ENCODE peak calls at places on chromosomes 13 and 19, in ten cellular contexts. O is bronchial epithelial cell, F is endodermal cell, P is upper lobe of right lung, C is tibial nerve, I is A549, L is AG04450, A is pancreas, T is osteoblast, S is heart right ventricle. Y is an unnamed sample.
A peak's percentile ranks its signal among the peaks of the same experiment; 100 is the strongest.

GRCh38 chr13:100210966-100211710 is 122.2 kb downstream of the PCCA start:
- DNase-seq in O (no peak), T (no peak), A (no peak), L (no peak), S (no peak), C (no peak), P (no peak), F (no peak), I (no peak), Y (no peak)

GRCh38 chr13:111855786-111856185 is 211.2 kb upstream of the SOX1 start:
- DNase-seq in I (no peak), A (no peak), C (no peak), T (no peak), F (no peak), P (no peak), L (no peak), O (no peak), S (no peak), Y (no peak)

GRCh38 chr19:32172761-32173160 is 172.6 kb upstream of the ZNF507 start:
- DNase-seq in O (no peak), A (no peak), P (no peak), L (no peak), S (no peak), C (no peak), I (no peak), F (no peak), T (no peak), Y (no peak)

GRCh38 chr13:21579754-21580316 is 24.1 kb downstream of the MICU2 start:
- DNase-seq in I (no peak), A (no peak), L (no peak), C (no peak), P (no peak), O (no peak), S (no peak), T (peak; percentile 8), F (no peak), Y (no peak)

GRCh38 chr19:13460045-13460444 is 46.2 kb downstream of the CACNA1A start:
- DNase-seq in F (peak; percentile 56), A (no peak), T (no peak), C (no peak), I (no peak), O (no peak), S (no peak), L (no peak), P (no peak), Y (no peak)

GRCh38 chr19:38922482-38922881 is 8.1 kb downstream of the SARS2 start:
- DNase-seq in S (no peak), O (no peak), I (no peak), C (no peak), A (no peak), F (no peak), L (no peak), P (no peak), T (no peak), Y (no peak)

GRCh38 chr13:60467098-60467497 is 70.1 kb downstream of the TDRD3 start:
- DNase-seq in P (no peak), F (no peak), L (no peak), C (no peak), T (no peak), O (no peak), A (no peak), I (no peak), S (no peak), Y (no peak)

GRCh38 chr19:29040951-29041350 is 172.0 kb downstream of the UQCRFS1 start:
- DNase-seq in P (no peak), F (peak; percentile 79), S (no peak), T (no peak), I (no peak), O (no peak), C (no peak), A (no peak), L (no peak), Y (no peak)

GRCh38 chr13:93881418-93881817 is 598.1 kb downstream of the DCT start:
- DNase-seq in I (no peak), F (no peak), S (no peak), C (no peak), A (no peak), T (peak; percentile 21), P (no peak), L (peak; percentile 18), O (no peak), Y (no peak)

GRCh38 chr13:33236021-33236420 is 49.5 kb downstream of the STARD13 start:
- DNase-seq in T (peak; percentile 80), A (no peak), I (no peak), L (no peak), C (no peak), P (no peak), O (peak; percentile 39), F (no peak), S (no peak), Y (no peak)

GRCh38 chr19:29708553-29709439 is 6.3 kb downstream of the C19orf12 start:
- DNase-seq in S (no peak), L (no peak), I (no peak), P (peak; percentile 26), O (no peak), A (no peak), C (no peak), T (peak; percentile 84), F (no peak), Y (no peak)

GRCh38 chr13:100438059-100438788 is 150.4 kb downstream of the GGACT start:
- DNase-seq in I (no peak), S (no peak), O (no peak), T (no peak), C (no peak), A (no peak), F (no peak), L (no peak), P (no peak), Y (no peak)

GRCh38 chr19:1908364-1908678 is 3.1 kb downstream of the ADAT3 start:
- DNase-seq in F (no peak), S (no peak), P (no peak), L (no peak), T (peak; percentile 59), A (no peak), I (no peak), C (no peak), O (no peak), Y (no peak)

GRCh38 chr19:36139473-36140288 is at the start of gene CAPNS1:
- DNase-seq in L (peak; percentile 86), F (peak; percentile 99), T (peak; percentile 100), I (peak; percentile 99), C (peak; percentile 87), S (peak; percentile 98), P (peak; percentile 99), A (peak; percentile 97), O (peak; percentile 88), Y (peak; percentile 71)
- TF ChIP-seq CTCF in L (no peak), F (peak; percentile 66), T (no peak), I (peak; percentile 17), C (peak; percentile 52), S (peak; percentile 29), P (no peak), A (no peak), O (peak; percentile 11), Y (peak; percentile 7)

GRCh38 chr13:80131204-80131603 is 209.7 kb downstream of the SPRY2 start:
- DNase-seq in P (peak; percentile 90), A (peak; percentile 39), T (no peak), S (peak; percentile 89), I (peak; percentile 68), O (no peak), F (peak; percentile 77), L (no peak), C (peak; percentile 43), Y (no peak)

GRCh38 chr13:80134360-80134759 is 206.6 kb downstream of the SPRY2 start:
- DNase-seq in O (no peak), P (no peak), S (no peak), A (no peak), T (no peak), C (no peak), F (no peak), I (no peak), L (no peak), Y (no peak)

GRCh38 chr13:80137994-80138393 is 202.9 kb downstream of the SPRY2 start:
- DNase-seq in A (no peak), T (no peak), O (no peak), C (no peak), F (no peak), L (no peak), S (no peak), I (no peak), P (no peak), Y (no peak)

GRCh38 chr13:80133631-80134083 is 207.3 kb downstream of the SPRY2 start:
- DNase-seq in F (no peak), O (no peak), P (no peak), L (no peak), C (no peak), T (no peak), I (no peak), A (no peak), S (peak; percentile 17), Y (no peak)

DNA sequence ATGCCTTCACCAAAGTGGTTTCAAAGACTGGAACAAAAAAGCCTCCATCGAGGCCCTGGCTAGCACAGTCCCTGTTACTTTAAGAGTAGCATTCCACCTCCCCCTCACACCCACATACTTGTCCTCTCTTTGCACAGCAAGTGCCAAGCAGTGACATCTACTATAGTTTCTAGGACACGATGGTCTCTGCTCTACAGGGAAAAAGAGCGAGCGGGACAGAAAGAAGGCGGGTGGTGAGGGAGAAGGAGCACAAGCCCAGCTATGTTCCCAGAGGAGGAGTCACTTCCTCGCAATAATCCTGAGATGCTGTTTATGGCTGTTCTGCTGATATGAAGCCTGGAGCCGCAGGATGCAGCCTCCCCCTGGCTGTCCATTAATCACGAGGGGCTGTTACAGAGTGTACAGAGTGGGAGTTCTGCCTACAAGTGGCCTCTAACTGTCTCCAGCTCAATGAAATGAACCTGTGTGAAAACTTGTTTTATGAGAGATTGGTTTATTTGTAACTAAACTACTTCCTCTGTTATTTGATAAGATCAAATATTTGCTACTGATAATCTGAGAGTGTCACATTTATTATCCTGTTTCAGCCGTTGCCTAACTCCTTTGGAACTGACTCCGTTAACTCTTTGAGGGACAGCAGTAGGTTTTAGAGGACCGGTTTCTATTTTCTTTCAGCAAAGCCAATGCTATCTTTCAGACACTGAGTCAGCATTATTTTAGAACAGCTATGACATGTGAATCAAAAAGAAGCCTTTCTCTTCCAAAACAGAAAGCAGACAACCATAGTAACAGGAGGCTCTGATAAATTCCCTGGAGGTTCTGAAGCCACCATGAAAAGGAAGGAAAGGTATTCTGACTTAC is 208.0 kb downstream of the SPRY2 start:
- DNase-seq in P (peak; percentile 72), I (peak; percentile 81), T (peak; percentile 75), L (no peak), F (peak; percentile 61), O (peak; percentile 27), A (peak; percentile 68), C (peak; percentile 44), S (peak; percentile 81), Y (no peak)
- H3K4me3 ChIP-seq in P (peak overlapping the region; percentile 30), I (peak overlapping the region; percentile 27), T (peak overlapping the region; percentile 61), L (peak overlapping the region; percentile 44), F (no peak overlapping the region), O (no peak overlapping the region), A (no peak overlapping the region), C (peak overlapping the region; percentile 30), S (peak overlapping the region; percentile 37), Y (peak overlapping the region; percentile 23)

GRCh38 chr19:11964496-11964857 is 363 bp upstream of the ZNF763 start:
- DNase-seq in T (no peak), P (peak; percentile 72), C (no peak), O (no peak), A (peak; percentile 10), I (no peak), L (no peak), F (no peak), S (no peak), Y (no peak)
- TF ChIP-seq CTCF in T (peak; percentile 18), P (peak; percentile 13), C (peak; percentile 26), O (peak; percentile 26), A (no peak), I (no peak), L (peak; percentile 21), F (no peak), S (no peak), Y (peak; percentile 28)

GRCh38 chr13:41177616-41178015 is 16.8 kb downstream of the KBTBD7 start:
- DNase-seq in A (no peak), C (no peak), T (no peak), F (no peak), I (no peak), P (no peak), S (no peak), O (no peak), L (no peak), Y (no peak)
- H3K4me3 ChIP-seq in A (no peak overlapping the region), C (no peak overlapping the region), T (no peak overlapping the region), F (no peak overlapping the region), I (no peak overlapping the region), P (no peak overlapping the region), S (no peak overlapping the region), O (no peak overlapping the region), L (no peak overlapping the region), Y (no peak overlapping the region)

Y was measured in AG09309.